ENCODE peak calls at places on chromosomes 16 and 17, in four cellular contexts. I, A, Y and U are unnamed samples.

GRCh38 chr17:14302421-14303099 is 1.7 kb downstream of the HS3ST3B1 start:
- DNase-seq in Y (peak; percentile 94), A (peak; percentile 80), I (peak; percentile 79), U (peak; percentile 77)

GRCh38 chr16:20905576-20905975 is 5.0 kb downstream of the LYRM1 start:
- DNase-seq in Y (no peak), I (no peak), A (no peak), U (no peak)

GRCh38 chr17:75242461-75243042 is 18.9 kb downstream of the GGA3 start:
- DNase-seq in I (no peak), Y (no peak), A (no peak), U (no peak)

GRCh38 chr16:13453325-13453724 is 466.6 kb upstream of the ERCC4 start:
- DNase-seq in A (no peak), I (no peak), Y (peak; percentile 11), U (peak; percentile 15)

GRCh38 chr17:40417258-40417608 is 463 bp downstream of the TOP2A start:
- DNase-seq in I (no peak), A (peak; percentile 58), Y (peak; percentile 49), U (no peak)

GRCh38 chr17:58315281-58315711 is 13.3 kb downstream of the TSPOAP1 start:
- DNase-seq in I (peak; percentile 9), Y (no peak), A (no peak), U (no peak)

GRCh38 chr16:12515771-12516170 is 287.9 kb downstream of the CPPED1 start:
- DNase-seq in A (no peak), I (no peak), Y (no peak), U (no peak)

GRCh38 chr17:38912221-38912813 is 13.1 kb upstream of the LASP1NB start:
- DNase-seq in A (no peak), Y (no peak), I (peak; percentile 77), U (no peak)

GRCh38 chr17:83178533-83179201 is 99.3 kb downstream of the METRNL start:
- DNase-seq in I (no peak), A (no peak), Y (no peak), U (no peak)

GRCh38 chr17:30000755-30001257 is 59.4 kb downstream of the EFCAB5 start:
- DNase-seq in Y (no peak), I (no peak), A (no peak), U (no peak)

GRCh38 chr17:64369007-64369893 is 21.4 kb downstream of the PECAM1 start:
- DNase-seq in A (no peak), Y (no peak), I (peak; percentile 14), U (no peak)

GRCh38 chr17:40443196-40443987 is at the start of gene IGFBP4:
- DNase-seq in Y (peak; percentile 88), A (peak; percentile 89), I (peak; percentile 92), U (peak; percentile 63)

DNA sequence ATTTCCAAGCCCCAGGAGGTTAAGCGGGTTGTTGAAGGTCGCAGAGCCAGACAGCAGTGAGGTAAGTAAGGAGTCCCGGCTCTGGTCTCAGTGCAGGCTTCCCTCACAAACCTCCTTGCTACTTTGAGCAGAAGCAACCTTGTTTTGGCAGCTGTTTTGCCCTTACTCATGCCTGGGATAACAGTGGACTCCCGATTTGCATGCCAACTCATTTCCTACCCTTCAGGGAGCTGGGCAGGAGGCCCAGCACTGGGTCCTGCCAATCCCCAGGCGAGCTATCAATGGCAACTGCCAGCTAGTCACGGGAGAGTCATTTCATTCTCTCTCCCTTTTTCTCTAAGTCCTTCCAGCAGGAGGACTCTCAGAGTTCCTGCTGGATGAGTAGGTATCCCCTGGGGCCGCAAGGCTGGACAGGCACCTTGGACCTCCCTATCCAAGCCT is 72.0 kb upstream of the KSR1 start:
- DNase-seq in I (no peak), A (peak; percentile 67), Y (no peak), U (peak; percentile 91)
- TF ChIP-seq CTCF in I (no peak), A (no peak), Y (no peak), U (no peak)

GRCh38 chr17:44831270-44831770 is 1.2 kb upstream of the GJC1 start:
- DNase-seq in Y (peak; percentile 42), I (no peak), A (no peak), U (no peak)
- H3K27ac ChIP-seq in Y (no peak overlapping the region), I (no peak overlapping the region), A (no peak overlapping the region), U (no peak overlapping the region)

GRCh38 chr17:1109606-1110523 is 69.9 kb downstream of the ABR start:
- DNase-seq in Y (peak; percentile 61), A (peak; percentile 53), I (peak; percentile 47), U (no peak)
- TF ChIP-seq CTCF in Y (no peak), A (no peak), I (no peak), U (no peak)

GRCh38 chr17:80257716-80258213 is 2.9 kb upstream of the RNF213 start:
- DNase-seq in I (no peak), A (no peak), Y (no peak), U (no peak)
- H3K27ac ChIP-seq in I (no peak overlapping the region), A (peak overlapping the region; percentile 99), Y (no peak overlapping the region), U (peak overlapping the region; percentile 98)

GRCh38 chr17:81667754-81668153 is 1.2 kb downstream of the CCDC137 start:
- DNase-seq in A (no peak), I (no peak), Y (no peak), U (no peak)
- TF ChIP-seq CTCF in A (no peak), I (no peak), Y (no peak), U (no peak)

DNA sequence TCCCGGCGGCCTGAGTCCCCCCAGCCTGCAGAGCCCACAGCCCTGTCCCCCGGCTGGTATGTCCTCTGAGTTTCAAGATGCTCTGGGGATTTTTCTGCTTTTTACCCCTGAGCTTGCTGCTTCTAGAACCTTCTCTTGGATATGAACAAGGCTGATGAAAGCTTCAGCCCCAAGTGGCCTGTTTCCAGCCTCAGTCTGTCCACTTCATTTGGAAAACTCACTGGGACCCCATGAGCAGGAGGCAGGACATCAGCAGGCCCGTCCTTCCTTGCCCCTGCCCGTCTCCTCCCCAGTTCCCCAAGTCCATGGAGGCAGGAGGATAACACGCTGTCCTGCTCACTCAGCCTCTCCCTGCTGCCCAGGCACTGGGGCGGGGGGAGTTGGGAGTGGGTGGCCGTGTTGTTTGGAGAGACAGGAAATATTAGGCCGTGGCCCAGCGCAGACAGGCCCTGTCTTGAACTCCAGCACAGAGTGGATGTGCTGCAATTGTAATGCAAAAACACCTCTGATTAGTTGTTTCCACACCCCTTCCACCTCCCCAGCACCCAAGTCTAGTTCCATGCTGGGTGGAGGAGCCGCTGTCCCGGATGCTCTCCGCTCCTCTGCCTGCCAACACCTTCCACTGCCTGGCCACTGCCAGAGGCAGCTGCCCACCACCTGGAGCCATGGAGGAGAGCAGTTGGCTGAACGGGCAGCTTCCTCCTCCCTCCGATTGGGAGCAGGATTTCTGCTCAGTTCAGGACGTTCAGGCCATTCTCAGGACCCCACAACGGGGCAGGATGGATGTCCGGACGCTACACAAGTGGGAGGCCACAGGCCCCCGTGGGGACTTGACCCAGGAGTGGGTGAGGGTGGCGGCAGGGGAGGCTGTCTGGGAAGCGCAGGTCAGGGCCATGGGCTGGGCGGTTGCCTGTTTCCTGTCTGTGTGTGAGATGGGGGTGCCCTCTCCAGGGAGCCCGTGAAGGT is 216.9 kb upstream of the GSE1 start:
- DNase-seq in I (no peak), A (no peak), Y (no peak), U (peak; percentile 76)
- H3K27ac ChIP-seq in I (no peak overlapping the region), A (peak overlapping the region; percentile 58), Y (no peak overlapping the region), U (peak overlapping the region; percentile 100)

GRCh38 chr16:79158337-79158736 is 442.2 kb downstream of the MAF start:
- DNase-seq in I (no peak), A (no peak), Y (no peak), U (no peak)
- TF ChIP-seq CTCF in I (no peak), A (no peak), Y (no peak), U (no peak)

GRCh38 chr16:19874816-19875546 is 9.7 kb downstream of the GPRC5B start:
- DNase-seq in I (no peak), A (no peak), Y (no peak), U (no peak)

GRCh38 chr16:19876501-19877059 is 8.1 kb downstream of the GPRC5B start:
- DNase-seq in A (no peak), Y (no peak), I (no peak), U (no peak)

GRCh38 chr16:19874026-19874425 is 10.6 kb downstream of the GPRC5B start:
- DNase-seq in Y (no peak), I (no peak), A (no peak), U (no peak)

GRCh38 chr16:19878760-19879159 is 5.9 kb downstream of the GPRC5B start:
- DNase-seq in I (no peak), Y (no peak), A (no peak), U (no peak)

GRCh38 chr16:19875900-19876299 is 8.7 kb downstream of the GPRC5B start:
- DNase-seq in A (no peak), I (no peak), Y (no peak), U (no peak)
- H3K27ac ChIP-seq in A (no peak overlapping the region), I (no peak overlapping the region), Y (no peak overlapping the region), U (no peak overlapping the region)

DNA sequence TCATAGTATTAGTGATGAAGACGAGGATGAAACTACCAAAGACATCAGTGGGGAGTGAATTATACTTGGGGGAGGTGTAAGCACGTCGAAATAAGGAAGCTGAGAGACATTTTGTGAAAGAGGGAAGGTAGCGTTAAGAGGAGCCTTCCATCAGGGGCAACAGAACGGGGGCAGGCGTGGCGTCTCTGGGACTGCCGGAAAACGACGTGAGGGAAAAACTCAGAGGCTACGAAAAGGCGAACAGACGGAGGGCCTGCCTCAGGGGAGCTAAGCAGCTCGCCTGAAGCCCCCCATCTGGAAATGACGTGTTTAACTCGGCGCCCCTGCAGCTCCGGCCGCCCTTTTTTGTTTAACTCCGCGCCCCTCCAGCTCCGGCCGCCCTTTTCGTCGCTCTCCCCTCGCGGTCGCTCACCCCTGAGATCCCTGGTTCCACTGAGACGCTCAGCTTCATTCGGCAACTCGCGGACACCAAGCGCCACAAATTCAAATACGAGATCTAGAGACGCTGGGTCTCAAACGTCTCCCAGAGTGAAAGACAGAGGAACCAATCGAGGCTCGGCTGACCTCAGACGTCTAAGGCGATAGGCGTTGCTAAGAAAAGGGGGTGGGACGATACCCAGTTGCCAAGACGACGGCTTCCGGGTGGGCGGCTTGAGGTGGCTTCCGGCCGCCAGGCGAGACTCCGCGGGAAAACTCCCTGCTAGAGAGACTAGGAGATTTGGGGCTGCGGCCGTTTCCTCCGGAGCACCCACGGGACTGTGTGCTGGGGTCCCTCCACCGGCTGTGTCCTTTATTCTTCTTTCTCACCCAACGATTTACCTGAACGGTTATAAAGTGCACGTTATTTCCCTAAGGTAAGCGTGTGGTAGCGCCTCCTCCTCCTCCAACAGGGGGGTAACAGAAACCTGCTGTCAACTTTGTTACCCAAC is 383.2 kb downstream of the ZFHX3 start:
- DNase-seq in A (peak; percentile 98), I (peak; percentile 98), Y (peak; percentile 99), U (peak; percentile 99)
- TF ChIP-seq CTCF in A (no peak), I (no peak), Y (no peak), U (no peak)

GRCh38 chr17:68318103-68318991 is 27.1 kb downstream of the ARSG start:
- DNase-seq in I (no peak), A (peak; percentile 53), Y (no peak), U (no peak)

GRCh38 chr17:68315930-68316329 is 24.6 kb downstream of the ARSG start:
- DNase-seq in A (no peak), Y (no peak), I (no peak), U (no peak)

GRCh38 chr17:68314916-68315535 is 23.7 kb downstream of the ARSG start:
- DNase-seq in I (no peak), A (no peak), Y (no peak), U (no peak)

GRCh38 chr17:68319420-68320162 is 28.3 kb downstream of the ARSG start:
- DNase-seq in Y (no peak), I (no peak), A (no peak), U (no peak)

GRCh38 chr17:68317458-68317857 is 26.2 kb downstream of the ARSG start:
- DNase-seq in A (no peak), Y (no peak), I (no peak), U (no peak)
- H3K27ac ChIP-seq in A (no peak overlapping the region), Y (no peak overlapping the region), I (no peak overlapping the region), U (no peak overlapping the region)